ENCODE peak calls at places on chromosome 21, in six cellular contexts. W is sciatic nerve, F is NCI-H1092 treated with DMSO at 0.1 percent for 48 hours, D is GM19239, E is GM23248, G is EL. X is an unnamed sample.
A peak's percentile ranks its signal among the peaks of the same experiment; 100 is the strongest.

GRCh38 chr21:43331962-43332458 is 94.9 kb downstream of the SIK1 start:
- DNase-seq in W (peak; percentile 82), F (peak; percentile 16), D (no peak), E (peak; percentile 52), G (peak; percentile 81), X (no peak)

GRCh38 chr21:32380940-32381339 is 11.9 kb downstream of the URB1 start:
- DNase-seq in W (no peak), F (no peak), D (no peak), E (no peak), G (no peak), X (no peak)

GRCh38 chr21:41481191-41481590 is 26.8 kb downstream of the TMPRSS2 start:
- DNase-seq in W (no peak), F (no peak), D (no peak), E (peak; percentile 78), G (peak; percentile 72), X (no peak)

GRCh38 chr21:34938079-34938764 is 110.9 kb downstream of the RUNX1 start:
- DNase-seq in W (no peak), F (no peak), D (no peak), E (peak; percentile 70), G (peak; percentile 52), X (no peak)

GRCh38 chr21:44000360-44000759 is 11.7 kb upstream of the TRAPPC10 start:
- DNase-seq in W (no peak), F (no peak), D (no peak), E (no peak), G (no peak), X (no peak)

GRCh38 chr21:32772281-32773047 is 909 bp upstream of the PAXBP1 start:
- DNase-seq in W (no peak), F (peak; percentile 47), D (peak; percentile 31), E (peak; percentile 72), G (peak; percentile 25), X (peak; percentile 9)

GRCh38 chr21:32994305-32994704 is 31.4 kb upstream of the OLIG2 start:
- DNase-seq in W (no peak), F (no peak), D (peak; percentile 21), E (peak; percentile 54), G (peak; percentile 18), X (no peak)

GRCh38 chr21:32112194-32112593 is 166.7 kb downstream of the MIS18A start:
- DNase-seq in W (no peak), F (no peak), D (no peak), E (no peak), G (no peak), X (no peak)

GRCh38 chr21:42309753-42310213 is 5.4 kb downstream of the TFF3 start:
- DNase-seq in W (no peak), F (peak; percentile 84), D (peak; percentile 63), E (peak; percentile 29), G (peak; percentile 21), X (no peak)

GRCh38 chr21:43775190-43775589 is 918 bp downstream of the CSTB start:
- DNase-seq in W (no peak), F (no peak), D (no peak), E (no peak), G (no peak), X (no peak)

GRCh38 chr21:45073301-45074047 is 906 bp upstream of the ADARB1 start:
- DNase-seq in W (no peak), F (peak; percentile 57), D (peak; percentile 27), E (no peak), G (peak; percentile 35), X (no peak)

GRCh38 chr21:29639366-29640232 is 300.2 kb downstream of the GRIK1 start:
- DNase-seq in W (no peak), F (no peak), D (no peak), E (no peak), G (no peak), X (no peak)

GRCh38 chr21:29125199-29125598 is 5.2 kb upstream of the MAP3K7CL start:
- DNase-seq in W (no peak), F (no peak), D (peak; percentile 36), E (no peak), G (no peak), X (peak; percentile 71)

GRCh38 chr21:9837946-9838801 is 683.2 kb upstream of the TPTE start:
- DNase-seq in W (no peak), F (no peak), D (no peak), E (no peak), G (no peak), X (no peak)

GRCh38 chr21:8991968-8992621 is 1529.3 kb upstream of the TPTE start:
- DNase-seq in W (no peak), F (no peak), D (no peak), E (no peak), G (no peak), X (no peak)

GRCh38 chr21:45466330-45467220 is 61.6 kb downstream of the COL18A1 start:
- DNase-seq in W (no peak), F (no peak), D (no peak), E (no peak), G (no peak), X (no peak)

GRCh38 chr21:40516336-40516735 is 330.6 kb downstream of the DSCAM start:
- DNase-seq in W (no peak), F (no peak), D (no peak), E (no peak), G (no peak), X (no peak)

GRCh38 chr21:39182484-39183271 is 573 bp downstream of the PSMG1 start:
- DNase-seq in W (no peak), F (peak; percentile 37), D (no peak), E (peak; percentile 58), G (peak; percentile 26), X (no peak)

GRCh38 chr21:37435719-37436118 is 69.1 kb downstream of the DYRK1A start:
- DNase-seq in W (no peak), F (no peak), D (no peak), E (no peak), G (no peak), X (no peak)

GRCh38 chr21:39696196-39696595 is 48.8 kb upstream of the IGSF5 start:
- DNase-seq in W (no peak), F (no peak), D (no peak), E (no peak), G (no peak), X (no peak)

GRCh38 chr21:44730951-44731579 is 19.7 kb upstream of the TSPEAR start:
- DNase-seq in W (no peak), F (no peak), D (no peak), E (no peak), G (no peak), X (no peak)

GRCh38 chr21:41665766-41666595 is 100.9 kb downstream of the RIPK4 start:
- DNase-seq in W (no peak), F (no peak), D (no peak), E (no peak), G (no peak), X (no peak)

GRCh38 chr21:26513212-26513611 is 59.9 kb downstream of the CYYR1 start:
- DNase-seq in W (no peak), F (no peak), D (no peak), E (peak; percentile 83), G (peak; percentile 63), X (no peak)

GRCh38 chr21:29465528-29465927 is 166.8 kb downstream of the BACH1 start:
- DNase-seq in W (no peak), F (no peak), D (no peak), E (no peak), G (no peak), X (no peak)

GRCh38 chr21:37845535-37845934 is 70.7 kb downstream of the KCNJ6 start:
- DNase-seq in W (no peak), F (peak; percentile 70), D (no peak), E (no peak), G (no peak), X (no peak)

GRCh38 chr21:26147535-26147934 is 23.0 kb downstream of the APP start:
- DNase-seq in W (no peak), F (no peak), D (no peak), E (no peak), G (no peak), X (no peak)

GRCh38 chr21:25062061-25062460 is 545.2 kb downstream of the MRPL39 start:
- DNase-seq in W (no peak), F (no peak), D (no peak), E (no peak), G (no peak), X (no peak)

GRCh38 chr21:20459838-20460237 is 538.4 kb upstream of the NCAM2 start:
- DNase-seq in W (no peak), F (no peak), D (no peak), E (no peak), G (no peak), X (no peak)

GRCh38 chr21:21156919-21157318 is 158.7 kb downstream of the NCAM2 start:
- DNase-seq in W (no peak), F (no peak), D (no peak), E (peak; percentile 65), G (no peak), X (no peak)

GRCh38 chr21:32335601-32336575 is 37.2 kb downstream of the MRAP start:
- DNase-seq in W (peak; percentile 73), F (no peak), D (no peak), E (peak; percentile 72), G (no peak), X (no peak)

GRCh38 chr21:38386967-38387366 is 111.3 kb downstream of the ERG start:
- DNase-seq in W (no peak), F (no peak), D (no peak), E (peak; percentile 43), G (peak; percentile 35), X (no peak)

GRCh38 chr21:33403786-33404571 is 766 bp downstream of the IFNGR2 start:
- DNase-seq in W (peak; percentile 84), F (peak; percentile 36), D (no peak), E (peak; percentile 86), G (peak; percentile 50), X (no peak)

X was measured in GM12878.